ENCODE peak calls at places on chromosomes 7 and 10, in six cellular contexts. V is fibroblast of lung, O is neural progenitor cell, Z is ascending aorta, X is astrocyte of the spinal cord, P is cardiac muscle cell. N is an unnamed sample.
A peak's percentile ranks its signal among the peaks of the same experiment; 100 is the strongest.

GRCh38 chr7:102439963-102440795 is 6.8 kb downstream of the ORAI2 start:
- DNase-seq in Z (no peak), O (peak; percentile 63), P (no peak), V (peak; percentile 70), X (peak; percentile 81), N (peak; percentile 55)

GRCh38 chr7:142669074-142669654 is 80.1 kb upstream of the PRSS1 start:
- DNase-seq in V (peak; percentile 22), X (peak; percentile 43), Z (no peak), P (no peak), O (peak; percentile 20), N (peak; percentile 49)

GRCh38 chr10:48333856-48334255 is 27.4 kb downstream of the MAPK8 start:
- DNase-seq in V (peak; percentile 13), X (no peak), P (no peak), Z (no peak), O (no peak), N (no peak)

GRCh38 chr7:17318146-17318545 is 19.7 kb downstream of the AHR start:
- DNase-seq in V (peak; percentile 59), X (peak; percentile 53), O (no peak), Z (no peak), P (no peak), N (peak; percentile 89)

GRCh38 chr7:50404392-50404791 is 45.8 kb downstream of the FIGNL1 start:
- DNase-seq in V (no peak), O (no peak), P (peak; percentile 9), Z (no peak), X (no peak), N (no peak)

GRCh38 chr10:72074413-72075183 is 13.8 kb downstream of the SPOCK2 start:
- DNase-seq in V (no peak), X (no peak), O (no peak), P (no peak), Z (no peak), N (no peak)

GRCh38 chr7:29426587-29426986 is 137.0 kb upstream of the PRR15 start:
- DNase-seq in Z (no peak), P (no peak), O (no peak), V (no peak), X (no peak), N (no peak)

GRCh38 chr7:139580435-139580834 is 57.0 kb downstream of the CLEC2L start:
- DNase-seq in V (no peak), O (no peak), Z (peak; percentile 31), X (no peak), P (no peak), N (no peak)

GRCh38 chr10:971150-971542 is 17.1 kb upstream of the GTPBP4 start:
- DNase-seq in Z (no peak), O (no peak), X (no peak), P (no peak), V (peak; percentile 52), N (peak; percentile 33)

GRCh38 chr10:130190737-130191115 is 54.5 kb downstream of the GLRX3 start:
- DNase-seq in P (no peak), X (no peak), V (no peak), O (no peak), Z (no peak), N (no peak)

GRCh38 chr10:26367771-26368170 is 70.4 kb upstream of the APBB1IP start:
- DNase-seq in Z (no peak), O (peak; percentile 78), X (peak; percentile 17), V (no peak), P (peak; percentile 81), N (peak; percentile 53)

GRCh38 chr7:94823952-94824351 is 83.4 kb upstream of the PPP1R9A start:
- DNase-seq in V (peak; percentile 61), P (no peak), O (no peak), Z (no peak), X (peak; percentile 56), N (peak; percentile 61)

GRCh38 chr7:28550580-28551205 is 138.4 kb downstream of the CREB5 start:
- DNase-seq in X (no peak), O (no peak), P (no peak), Z (no peak), V (no peak), N (no peak)

GRCh38 chr7:24587853-24588252 is 14.6 kb downstream of the PALS2 start:
- DNase-seq in X (no peak), V (peak; percentile 15), Z (no peak), P (peak; percentile 33), O (peak; percentile 70), N (peak; percentile 14)

GRCh38 chr7:44964384-44964830 is 14.4 kb downstream of the MYO1G start:
- DNase-seq in X (no peak), V (no peak), O (peak; percentile 41), Z (no peak), P (no peak), N (no peak)
- TF ChIP-seq CTCF in X (peak; percentile 44), V (peak; percentile 24), O (peak; percentile 39), Z (no peak), P (peak; percentile 39), N (peak; percentile 31)

GRCh38 chr10:3473271-3473670 is 300.7 kb upstream of the PITRM1 start:
- DNase-seq in Z (no peak), V (no peak), P (no peak), O (no peak), X (no peak), N (no peak)

GRCh38 chr10:3472705-3473078 is 300.1 kb upstream of the PITRM1 start:
- DNase-seq in P (no peak), X (peak; percentile 43), O (no peak), V (peak; percentile 84), Z (no peak), N (peak; percentile 77)

GRCh38 chr10:3471497-3471896 is 298.9 kb upstream of the PITRM1 start:
- DNase-seq in O (no peak), P (no peak), V (no peak), Z (no peak), X (no peak), N (no peak)

GRCh38 chr10:3470191-3470590 is 297.6 kb upstream of the PITRM1 start:
- DNase-seq in O (no peak), Z (no peak), V (no peak), X (no peak), P (no peak), N (no peak)

DNA sequence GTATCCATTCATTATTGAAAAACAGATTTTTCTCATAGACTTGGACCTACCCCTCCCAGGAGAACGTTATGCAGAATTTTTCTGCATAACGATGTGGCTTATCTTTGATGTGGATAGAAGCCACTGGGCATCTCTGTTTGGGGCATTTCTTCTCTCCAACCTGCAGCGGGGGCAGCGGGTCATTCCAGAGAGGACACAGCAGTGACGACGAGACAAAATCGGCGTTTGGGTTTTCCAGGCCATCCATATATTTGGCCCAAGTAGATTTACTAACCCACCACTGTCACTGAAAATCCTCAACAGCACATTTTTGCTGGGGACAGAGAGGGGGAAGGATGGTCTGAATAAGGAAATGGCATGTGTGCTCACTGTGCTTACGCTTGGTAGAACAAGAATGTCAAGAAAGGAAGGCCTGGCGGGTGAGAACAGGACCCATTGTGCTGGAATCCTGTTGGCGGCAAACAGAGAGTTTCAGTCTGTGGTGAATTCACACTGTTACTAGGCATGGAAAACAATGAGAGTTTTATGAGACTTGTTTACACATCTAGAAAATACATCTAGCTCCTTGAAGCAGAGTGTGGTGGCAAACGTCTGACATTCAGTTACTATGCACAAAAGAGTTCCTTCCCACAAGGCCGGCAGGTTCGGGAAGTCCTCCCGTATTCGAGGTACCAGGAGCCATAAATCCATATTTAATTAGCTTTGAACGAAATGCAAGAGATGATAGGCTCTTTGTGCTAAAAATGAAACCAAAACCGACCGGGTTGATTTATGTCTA is 299.5 kb upstream of the PITRM1 start:
- DNase-seq in Z (no peak), X (peak; percentile 45), O (peak; percentile 83), P (no peak), V (no peak), N (no peak)
- H3K4me3 ChIP-seq in Z (peak overlapping the region; percentile 29), X (no peak overlapping the region), O (no peak overlapping the region), P (no peak overlapping the region), V (no peak overlapping the region), N (no peak overlapping the region)

DNA sequence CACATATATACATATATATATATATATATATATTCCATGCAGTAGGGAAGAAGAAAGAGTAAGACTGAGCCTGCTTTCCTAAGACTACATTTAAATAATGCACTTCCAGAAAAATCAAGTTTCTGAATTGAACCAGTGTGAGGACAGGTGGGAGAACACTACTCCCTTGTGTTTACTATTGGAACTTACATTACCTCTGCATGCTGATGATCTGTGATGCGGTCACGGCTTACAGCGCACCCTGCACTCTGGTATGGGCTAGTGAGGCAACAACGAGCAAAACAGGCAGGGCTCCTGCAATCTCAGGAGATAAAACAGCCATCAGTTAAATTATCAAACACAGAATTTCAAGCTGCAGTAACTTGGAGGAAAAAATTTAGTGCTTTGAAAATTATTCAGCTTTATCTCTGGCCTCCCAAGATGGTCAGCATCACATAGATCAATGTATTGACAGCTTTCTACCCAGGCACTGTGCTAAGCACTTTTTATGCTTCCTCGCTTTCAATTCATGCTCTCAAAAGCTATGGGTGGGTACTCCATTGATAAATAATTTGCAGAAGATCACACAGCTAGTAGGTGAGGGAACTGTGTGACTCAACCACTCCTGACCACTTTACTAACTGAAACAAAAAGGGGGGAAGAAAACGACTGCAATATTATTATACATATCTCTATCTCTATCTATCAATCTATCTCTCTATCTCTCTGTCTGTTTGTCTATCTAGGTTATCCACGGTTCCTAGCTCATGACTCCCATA is 20.5 kb upstream of the SLC16A12 start:
- DNase-seq in X (peak; percentile 36), O (no peak), P (no peak), V (peak; percentile 40), Z (no peak), N (peak; percentile 58)
- TF ChIP-seq CTCF in X (peak; percentile 18), O (peak; percentile 14), P (peak; percentile 10), V (no peak), Z (no peak), N (peak; percentile 26)

GRCh38 chr10:32143302-32143847 is 87.2 kb upstream of the KIF5B start:
- DNase-seq in Z (no peak), O (no peak), X (no peak), V (no peak), P (no peak), N (no peak)

GRCh38 chr10:32140403-32140802 is 84.2 kb upstream of the KIF5B start:
- DNase-seq in V (no peak), O (no peak), Z (no peak), X (no peak), P (no peak), N (peak; percentile 18)

GRCh38 chr10:32142646-32143045 is 86.4 kb upstream of the KIF5B start:
- DNase-seq in P (no peak), V (no peak), O (no peak), Z (no peak), X (peak; percentile 22), N (peak; percentile 45)

GRCh38 chr10:32141018-32141807 is 85.0 kb upstream of the KIF5B start:
- DNase-seq in X (no peak), V (no peak), Z (no peak), P (no peak), O (no peak), N (peak; percentile 79)

DNA sequence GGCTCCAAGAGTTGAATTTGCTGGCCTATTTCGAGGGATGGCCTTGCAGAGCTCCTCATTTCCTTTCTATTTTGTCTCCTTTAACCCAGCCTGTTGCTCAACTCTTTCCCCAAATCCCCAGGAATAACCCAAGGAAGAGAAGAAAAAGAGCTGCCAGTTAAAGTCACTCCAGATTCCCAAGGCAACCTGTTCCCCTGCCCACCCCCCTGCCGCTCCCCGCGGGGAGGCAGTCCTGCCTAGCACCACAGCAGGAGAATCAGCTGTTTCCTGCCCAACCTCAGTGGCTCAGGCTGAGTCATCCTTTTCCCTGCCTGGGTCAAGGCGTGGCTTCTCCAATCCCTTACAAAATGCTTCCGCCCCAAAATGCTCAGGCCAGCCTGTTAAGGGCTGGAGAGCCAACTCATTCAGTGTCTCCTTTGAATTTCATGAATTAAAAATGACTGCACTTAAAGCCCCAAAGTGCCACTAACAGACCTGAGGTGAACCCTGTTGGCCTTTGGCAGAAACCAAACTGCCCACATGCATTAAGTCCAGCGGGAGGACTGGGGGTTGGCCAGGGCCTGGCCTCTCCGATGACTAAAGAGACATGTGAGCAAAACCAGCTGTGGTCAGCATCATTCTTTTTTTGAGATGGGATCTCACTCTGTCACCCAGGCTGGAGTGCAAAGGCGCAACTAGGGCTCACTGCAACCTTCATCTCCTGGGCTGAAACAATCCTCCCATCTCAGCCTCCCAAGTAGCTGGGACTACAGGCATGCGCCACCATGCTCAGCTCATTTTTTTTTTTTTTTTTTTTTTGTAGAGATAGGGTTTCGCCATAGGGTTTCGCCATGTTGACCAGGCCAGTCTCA is 83.2 kb upstream of the KIF5B start:
- DNase-seq in Z (peak; percentile 95), O (peak; percentile 57), V (peak; percentile 96), X (peak; percentile 97), P (no peak), N (peak; percentile 95)
- H3K4me3 ChIP-seq in Z (no peak overlapping the region), O (no peak overlapping the region), V (no peak overlapping the region), X (no peak overlapping the region), P (no peak overlapping the region), N (no peak overlapping the region)